ENCODE peak calls at places on chromosomes 12 and 14, in eight cellular contexts. W is WERI-Rb-1; U is heart right ventricle; M is MM.1S; P is CD8-positive, alpha-beta T cell; X is spleen; H is AG04450; Y is brain microvascular endothelial cell. F is an unnamed sample. For H3K27me3, the result is how much of the 10 kb centered on the place peaks cover.

GRCh38 chr14:60488175-60488574 is 2.3 kb upstream of the C14orf39 start:
- DNase-seq in W (no peak), M (no peak), X (no peak), U (no peak), H (no peak), P (no peak), Y (no peak), F (no peak)

GRCh38 chr12:50845021-50845647 is 2.4 kb downstream of the TMPRSS12 start:
- DNase-seq in H (no peak), W (no peak), U (no peak), P (no peak), Y (no peak), M (no peak), X (no peak), F (no peak)

GRCh38 chr12:124906606-124907261 is 7.7 kb downstream of the UBC start:
- DNase-seq in P (peak), H (peak), X (peak), U (peak), W (peak), Y (peak), M (peak), F (no peak)

GRCh38 chr12:120687570-120688289 is 781 bp downstream of the MLEC start:
- DNase-seq in U (peak), H (no peak), W (no peak), M (peak), X (peak), P (no peak), Y (no peak), F (no peak)

GRCh38 chr14:74612346-74613021 is 447 bp upstream of the LTBP2 start:
- DNase-seq in P (peak), M (peak), H (no peak), W (peak), Y (peak), U (peak), X (peak), F (peak)

GRCh38 chr14:54730156-54730961 is 163.4 kb downstream of the SAMD4A start:
- DNase-seq in W (no peak), Y (peak), H (no peak), U (no peak), X (no peak), P (no peak), M (peak), F (peak)

GRCh38 chr12:52020539-52021336 is 14.0 kb downstream of the TAMALIN start:
- DNase-seq in U (no peak), W (peak), M (peak), P (peak), H (no peak), X (peak), Y (peak), F (no peak)

GRCh38 chr12:119006749-119007148 is 25.4 kb downstream of the SRRM4 start:
- DNase-seq in P (no peak), H (no peak), Y (no peak), X (no peak), M (no peak), W (peak), U (no peak), F (no peak)

GRCh38 chr12:12665194-12665593 is 30.8 kb downstream of the GPR19 start:
- DNase-seq in Y (no peak), H (no peak), M (no peak), W (no peak), X (no peak), U (no peak), P (no peak), F (no peak)

GRCh38 chr14:32584079-32584478 is 255.0 kb downstream of the AKAP6 start:
- DNase-seq in Y (no peak), P (no peak), U (no peak), H (no peak), W (no peak), M (no peak), X (no peak), F (no peak)

GRCh38 chr14:32590157-32590556 is 261.1 kb downstream of the AKAP6 start:
- DNase-seq in M (no peak), U (no peak), H (no peak), W (no peak), P (no peak), Y (no peak), X (no peak), F (no peak)

GRCh38 chr14:32593290-32593942 is 264.3 kb downstream of the AKAP6 start:
- DNase-seq in W (no peak), M (no peak), U (no peak), Y (peak), H (peak), X (no peak), P (no peak), F (no peak)

DNA sequence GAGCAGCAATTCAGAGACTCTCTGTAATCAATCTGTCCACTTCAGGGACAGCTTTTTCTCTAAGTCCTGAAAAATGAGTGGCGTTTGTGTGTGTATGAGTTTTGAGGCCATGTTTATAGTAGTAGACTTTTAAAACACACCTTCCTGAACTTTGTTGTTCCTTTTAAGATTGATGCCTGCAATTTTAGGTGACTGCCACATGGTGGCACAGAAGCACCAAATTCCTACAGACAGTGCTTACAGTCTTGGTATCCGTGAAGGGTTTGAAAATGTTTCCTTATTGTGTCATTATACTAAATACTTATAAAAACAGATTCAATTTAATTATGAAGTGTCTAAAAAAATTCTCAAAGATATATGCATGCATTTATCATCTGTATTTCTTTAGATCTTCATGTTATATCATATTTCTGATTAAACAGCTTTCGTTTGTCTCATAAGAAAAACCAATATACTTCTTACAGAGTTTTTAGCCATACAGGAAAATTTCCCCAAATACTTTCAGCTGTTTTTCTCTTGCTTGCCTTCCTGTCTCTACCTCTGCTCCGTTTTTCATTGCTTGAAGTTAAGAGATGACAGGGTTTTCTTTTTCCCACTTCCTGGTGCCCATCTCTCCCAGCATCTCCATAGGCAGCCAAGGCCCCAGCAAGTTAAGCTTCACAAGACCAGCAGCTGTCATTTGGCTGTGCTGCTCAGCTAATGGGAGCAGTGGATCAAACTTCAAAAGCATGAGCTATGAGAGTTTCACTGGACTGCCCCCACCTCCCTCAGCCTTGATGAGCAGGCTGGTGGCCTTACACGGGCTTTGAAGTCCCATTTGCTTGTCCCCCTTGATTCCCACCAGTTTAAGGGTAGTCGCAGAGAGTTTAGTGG is 259.6 kb downstream of the AKAP6 start:
- DNase-seq in U (no peak), M (peak), W (peak), Y (no peak), X (no peak), P (no peak), H (no peak), F (no peak)
- TF ChIP-seq CTCF in U (peak), M (peak), W (peak), Y (peak), X (no peak), P (no peak), H (peak), F (peak)

DNA sequence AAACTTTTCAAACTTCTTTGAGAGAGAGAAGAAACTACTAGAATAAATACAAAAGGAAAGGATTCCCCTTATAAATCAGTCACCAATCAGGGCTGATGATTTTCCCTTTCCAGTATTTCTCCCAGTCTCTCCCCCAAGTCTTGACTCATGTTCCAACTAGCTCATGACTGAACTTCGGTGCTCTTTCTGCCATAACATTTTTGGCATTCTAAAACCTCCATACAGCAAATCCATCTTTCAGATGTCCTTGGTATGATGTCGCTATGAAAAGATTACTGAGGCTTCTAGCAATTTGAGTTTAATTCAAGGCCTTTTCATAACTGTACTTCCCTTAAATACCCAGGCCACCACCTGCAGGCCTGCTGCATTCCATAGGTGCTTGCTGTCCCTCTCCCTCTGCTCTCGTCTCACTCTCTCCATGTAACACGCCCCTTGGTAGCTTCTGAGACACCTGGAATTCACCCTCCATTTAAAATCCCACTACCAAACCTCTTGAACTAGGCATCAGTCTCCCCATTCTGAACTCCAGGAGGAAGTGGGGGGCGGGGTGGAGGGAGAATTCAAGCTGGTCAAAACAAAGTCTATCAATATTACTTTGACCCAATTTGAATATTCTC is 2.4 kb downstream of the PRKD1 start:
- DNase-seq in X (no peak), M (no peak), H (peak), W (no peak), P (no peak), Y (peak), U (no peak), F (no peak)
- H3K27me3 ChIP-seq in X (under half), M (under half), H (under half), W (under half), P (under half), Y (under half), U (under half), F (under half)

DNA sequence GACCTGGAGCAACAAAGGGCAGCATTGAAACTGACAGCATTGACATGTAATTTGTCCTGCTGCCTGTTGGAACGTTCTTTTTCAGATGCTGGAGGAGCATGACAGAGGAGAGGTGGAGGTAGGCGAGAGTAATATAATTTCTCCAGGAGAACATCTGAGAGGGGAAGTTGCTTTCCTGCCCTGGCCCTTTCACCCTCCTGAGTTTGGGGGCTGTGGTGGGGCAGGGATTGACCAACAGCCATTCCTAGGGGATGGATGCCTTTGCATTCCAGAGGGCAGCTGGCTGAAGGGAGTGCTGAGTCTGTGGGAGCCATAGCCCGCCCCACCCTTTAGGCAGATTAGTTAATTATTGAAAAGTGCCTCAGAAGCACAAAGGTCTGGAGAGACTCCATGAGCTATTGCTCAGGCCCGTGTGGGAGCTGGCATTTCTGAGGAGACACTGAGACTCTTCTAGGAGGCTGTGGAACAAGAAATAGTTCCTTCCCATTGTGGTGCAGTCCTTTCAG is 73.5 kb downstream of the ARF6 start:
- DNase-seq in P (no peak), U (no peak), W (peak), X (no peak), Y (no peak), H (no peak), M (no peak), F (no peak)
- TF ChIP-seq CTCF in P (no peak), U (no peak), W (no peak), X (no peak), Y (no peak), H (no peak), M (no peak), F (no peak)

GRCh38 chr12:75205556-75205955 is 4.1 kb downstream of the KCNC2 start:
- DNase-seq in Y (no peak), X (no peak), P (no peak), U (no peak), W (no peak), M (no peak), H (no peak), F (no peak)

GRCh38 chr12:75208851-75209781 is 523 bp downstream of the KCNC2 start:
- DNase-seq in M (no peak), W (peak), H (peak), Y (peak), U (no peak), P (no peak), X (peak), F (no peak)

GRCh38 chr12:75212072-75212471 is 2.4 kb upstream of the KCNC2 start:
- DNase-seq in P (no peak), H (no peak), W (no peak), M (no peak), X (no peak), U (no peak), Y (no peak), F (no peak)

GRCh38 chr12:75207338-75208083 is 2.1 kb downstream of the KCNC2 start:
- DNase-seq in P (no peak), X (peak), H (no peak), Y (no peak), W (no peak), U (no peak), M (no peak), F (no peak)

DNA sequence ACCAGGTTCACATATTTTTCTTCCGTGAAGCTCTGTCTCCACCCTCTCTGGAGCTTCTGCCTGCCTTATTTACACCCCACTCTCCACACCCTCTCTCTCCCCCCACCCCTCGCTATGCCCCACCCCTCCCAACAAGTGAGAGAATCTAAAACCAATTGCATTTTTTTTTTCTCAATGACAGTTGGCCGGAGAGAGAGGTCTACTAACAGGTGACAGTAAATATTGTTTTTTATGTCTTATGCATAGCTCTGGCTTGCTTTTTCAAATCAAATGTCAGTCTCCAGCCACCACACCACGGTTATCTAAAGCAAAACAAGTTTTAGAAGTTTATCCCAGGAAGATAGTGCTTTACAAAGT is at the start of gene KCNC2:
- DNase-seq in W (no peak), H (no peak), P (no peak), U (no peak), Y (no peak), M (no peak), X (no peak), F (no peak)
- H3K27me3 ChIP-seq in W (under half), H (under half), P (under half), U (under half), Y (under half), M (under half), X (under half), F (under half)

DNA sequence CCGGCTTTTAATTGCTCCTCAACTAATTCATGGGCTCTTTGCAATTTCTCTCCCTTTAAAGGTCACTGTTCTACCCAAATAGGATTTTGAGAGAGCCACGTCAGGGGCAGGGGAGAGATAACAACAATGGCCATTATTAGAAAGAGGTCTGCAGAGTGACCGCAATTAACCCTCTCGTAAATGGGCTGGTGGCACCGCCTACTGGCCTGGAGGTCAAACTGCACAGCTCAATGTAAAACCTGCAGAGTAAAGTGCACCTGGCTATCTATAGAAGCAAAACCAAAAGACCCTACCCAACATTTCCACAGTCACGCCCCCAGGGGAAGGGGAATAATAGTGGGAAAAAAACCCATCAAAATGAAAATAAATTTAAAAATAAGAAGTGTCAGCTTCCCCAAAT is 21.6 kb upstream of the CLEC4E start:
- DNase-seq in W (no peak), X (no peak), H (no peak), Y (no peak), U (no peak), P (no peak), M (peak), F (no peak)
- TF ChIP-seq CTCF in W (no peak), X (no peak), H (peak), Y (no peak), U (no peak), P (no peak), M (peak), F (no peak)

DNA sequence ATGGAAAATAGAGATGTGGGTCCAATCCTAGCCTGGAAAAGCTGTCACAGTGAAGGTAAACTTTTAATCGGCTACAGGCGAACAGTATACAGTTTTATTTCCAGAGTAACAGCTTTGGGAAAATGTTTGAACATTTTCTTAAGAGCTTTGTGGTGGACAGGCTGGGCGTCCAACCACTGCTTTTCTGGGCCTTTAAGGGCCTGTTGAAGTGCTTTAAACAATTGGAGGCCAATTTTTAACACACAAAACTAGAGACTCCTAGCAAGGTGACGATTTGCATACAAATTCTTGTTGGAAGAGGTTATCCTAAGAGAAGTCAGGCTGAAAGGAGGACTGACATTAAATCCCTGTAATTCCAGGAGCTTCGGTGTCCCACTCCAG is 27.0 kb downstream of the BCL11B start:
- DNase-seq in X (no peak), W (no peak), Y (no peak), P (no peak), U (no peak), H (no peak), M (no peak), F (no peak)
- H3K27me3 ChIP-seq in X (under half), W (half or more), Y (under half), P (under half), U (half or more), H (under half), M (under half), F (under half)

F was measured in GM06990.